ENCODE peak calls at places on chromosomes 11 and 22, in ten cellular contexts. U, G, C, Y, L, P, A, B, O and F are unnamed samples.

GRCh38 chr11:64848779-64849599 is 4.5 kb upstream of the CDC42BPG start:
- DNase-seq in U (no peak), G (no peak), C (no peak), Y (no peak), L (peak; percentile 73), P (no peak), A (no peak), B (no peak), O (no peak), F (no peak)

GRCh38 chr22:35971418-35972119 is 57.1 kb downstream of the RBFOX2 start:
- DNase-seq in U (peak; percentile 10), G (peak; percentile 92), C (no peak), Y (peak; percentile 92), L (no peak), P (peak; percentile 82), A (peak; percentile 50), B (peak; percentile 36), O (no peak), F (no peak)

GRCh38 chr11:59102259-59102765 is 4.7 kb upstream of the FAM111B start:
- DNase-seq in U (no peak), G (no peak), C (peak; percentile 57), Y (peak; percentile 13), L (peak; percentile 56), P (peak; percentile 36), A (peak; percentile 14), B (peak; percentile 21), O (no peak), F (no peak)

GRCh38 chr11:5967708-5968107 is 586 bp downstream of the OR56A5 start:
- DNase-seq in U (no peak), G (no peak), C (no peak), Y (no peak), L (no peak), P (no peak), A (no peak), B (no peak), O (no peak), F (no peak)

GRCh38 chr11:5550440-5551095 is 2.2 kb upstream of the OR52H1 start:
- DNase-seq in U (peak; percentile 51), G (peak; percentile 10), C (no peak), Y (peak; percentile 75), L (no peak), P (peak; percentile 37), A (no peak), B (no peak), O (peak; percentile 31), F (peak; percentile 41)

GRCh38 chr11:83566948-83567347 is 280.8 kb upstream of the CCDC90B start:
- DNase-seq in U (peak; percentile 38), G (peak; percentile 49), C (no peak), Y (peak; percentile 38), L (no peak), P (peak; percentile 74), A (no peak), B (no peak), O (peak; percentile 90), F (peak; percentile 37)

GRCh38 chr11:58811499-58811898 is 33.0 kb downstream of the GLYATL2 start:
- DNase-seq in U (no peak), G (no peak), C (no peak), Y (no peak), L (no peak), P (no peak), A (no peak), B (no peak), O (no peak), F (no peak)

GRCh38 chr11:61959026-61959608 is 8.3 kb downstream of the FTH1 start:
- DNase-seq in U (no peak), G (no peak), C (no peak), Y (no peak), L (peak; percentile 7), P (no peak), A (no peak), B (no peak), O (no peak), F (no peak)

GRCh38 chr11:19953342-19953741 is 206.9 kb downstream of the DBX1 start:
- DNase-seq in U (peak; percentile 76), G (no peak), C (no peak), Y (peak; percentile 63), L (no peak), P (peak; percentile 35), A (no peak), B (no peak), O (no peak), F (peak; percentile 97)

GRCh38 chr11:19954899-19955298 is 205.4 kb downstream of the DBX1 start:
- DNase-seq in U (no peak), G (no peak), C (no peak), Y (no peak), L (peak; percentile 33), P (peak; percentile 43), A (no peak), B (no peak), O (no peak), F (no peak)

GRCh38 chr11:19955660-19956059 is 204.6 kb downstream of the DBX1 start:
- DNase-seq in U (no peak), G (no peak), C (no peak), Y (no peak), L (peak; percentile 16), P (no peak), A (no peak), B (no peak), O (no peak), F (no peak)

GRCh38 chr11:19952101-19952605 is 208.1 kb downstream of the DBX1 start:
- DNase-seq in U (no peak), G (no peak), C (no peak), Y (peak; percentile 51), L (no peak), P (peak; percentile 26), A (no peak), B (no peak), O (no peak), F (no peak)

DNA sequence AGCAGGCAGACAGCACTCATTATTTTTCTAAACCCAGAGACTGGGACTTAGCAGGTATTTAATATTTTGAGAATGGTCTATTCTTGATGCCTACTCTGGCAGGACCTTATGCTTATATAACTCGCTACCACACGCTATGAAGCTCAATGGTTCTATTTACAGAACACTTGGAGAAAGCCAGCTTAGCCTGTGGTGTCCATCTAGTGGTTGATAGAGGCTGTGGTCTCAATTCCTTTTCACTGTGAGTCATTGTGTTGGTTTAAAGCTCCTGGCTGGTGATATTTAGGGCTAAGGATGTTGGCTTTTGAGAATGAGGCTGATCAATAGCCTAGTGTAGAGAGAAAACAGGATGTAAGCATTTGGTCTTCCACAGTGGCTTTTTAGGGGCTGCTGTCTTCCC is 206.4 kb downstream of the DBX1 start:
- DNase-seq in U (peak; percentile 64), G (peak; percentile 79), C (no peak), Y (peak; percentile 94), L (no peak), P (peak; percentile 88), A (no peak), B (peak; percentile 22), O (peak; percentile 59), F (peak; percentile 66)
- TF ChIP-seq CTCF in U (peak; percentile 72), G (peak; percentile 75), C (peak; percentile 51), Y (peak; percentile 73), L (peak; percentile 86), P (peak; percentile 84), A (peak; percentile 29), B (peak; percentile 13), O (peak; percentile 74), F (peak; percentile 70)

GRCh38 chr11:116851631-116852030 is 14.2 kb upstream of the APOA1 start:
- DNase-seq in U (no peak), G (no peak), C (no peak), Y (no peak), L (no peak), P (no peak), A (no peak), B (no peak), O (no peak), F (no peak)

GRCh38 chr11:116853461-116854073 is 16.1 kb upstream of the APOA1 start:
- DNase-seq in U (peak; percentile 88), G (peak; percentile 92), C (no peak), Y (peak; percentile 96), L (no peak), P (peak; percentile 90), A (no peak), B (no peak), O (peak; percentile 39), F (peak; percentile 69)

GRCh38 chr11:116849491-116849890 is 12.1 kb upstream of the APOA1 start:
- DNase-seq in U (no peak), G (no peak), C (no peak), Y (no peak), L (no peak), P (no peak), A (no peak), B (no peak), O (no peak), F (no peak)

GRCh38 chr11:116855413-116855812 is 18.0 kb upstream of the APOA1 start:
- DNase-seq in U (no peak), G (no peak), C (no peak), Y (no peak), L (no peak), P (no peak), A (no peak), B (no peak), O (no peak), F (no peak)

DNA sequence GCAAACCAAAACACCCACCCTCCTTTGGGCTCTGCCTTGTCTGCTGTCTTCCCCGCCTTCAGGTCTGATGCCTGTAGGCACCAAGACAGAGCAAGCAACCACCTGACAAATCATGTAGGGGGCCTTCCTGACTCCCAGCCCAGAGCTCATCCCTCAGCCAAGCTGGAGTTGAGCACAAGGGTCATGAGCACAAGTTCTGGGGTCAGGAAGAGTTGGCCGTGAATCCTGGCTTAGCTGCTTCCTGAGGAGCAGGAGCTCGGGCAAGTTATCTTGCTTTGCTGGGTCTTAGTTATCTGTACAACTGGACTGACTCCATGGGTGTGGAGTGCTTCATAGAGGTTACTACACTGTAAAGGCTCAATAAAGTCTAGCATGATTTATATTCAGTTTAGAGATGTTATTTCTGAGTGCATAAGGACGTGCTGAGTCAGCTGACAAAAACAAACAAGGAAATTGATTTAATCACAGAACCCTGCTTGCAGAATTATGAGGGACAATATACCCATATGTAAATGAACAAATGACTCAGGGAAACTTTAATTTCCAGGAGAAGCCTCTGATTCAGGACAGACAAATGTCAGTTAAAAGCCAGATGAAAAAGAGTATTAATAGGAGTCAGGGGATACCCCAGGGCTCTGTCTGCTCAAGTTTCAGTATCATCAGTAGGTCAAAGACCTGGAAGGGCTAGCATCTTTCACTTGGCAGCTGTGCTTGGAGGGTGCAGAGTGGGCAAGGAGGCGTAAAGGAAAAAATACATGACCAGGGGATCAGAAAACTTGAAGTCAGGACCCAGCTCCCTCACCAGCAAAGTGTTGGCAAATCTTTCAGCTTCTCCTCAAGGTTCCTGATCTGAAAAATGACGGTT is 15.1 kb upstream of the APOA1 start:
- DNase-seq in U (no peak), G (peak; percentile 69), C (no peak), Y (peak; percentile 44), L (no peak), P (peak; percentile 65), A (peak; percentile 35), B (no peak), O (no peak), F (no peak)
- H3K4me3 ChIP-seq in U (no peak overlapping the region), G (no peak overlapping the region), C (no peak overlapping the region), Y (no peak overlapping the region), L (no peak overlapping the region), P (no peak overlapping the region), A (no peak overlapping the region), B (no peak overlapping the region), O (no peak overlapping the region), F (no peak overlapping the region)

GRCh38 chr11:67438121-67438902 is 830 bp upstream of the PTPRCAP start:
- DNase-seq in U (no peak), G (no peak), C (peak; percentile 60), Y (no peak), L (no peak), P (no peak), A (no peak), B (no peak), O (no peak), F (no peak)

GRCh38 chr11:67441731-67442401 is 1.4 kb downstream of the CORO1B start:
- DNase-seq in U (no peak), G (no peak), C (no peak), Y (no peak), L (no peak), P (no peak), A (no peak), B (no peak), O (no peak), F (no peak)

GRCh38 chr11:67441082-67441683 is 2.1 kb downstream of the CORO1B start:
- DNase-seq in U (no peak), G (no peak), C (no peak), Y (no peak), L (no peak), P (no peak), A (no peak), B (no peak), O (no peak), F (no peak)

GRCh38 chr11:67440229-67441081 is 2.8 kb downstream of the CORO1B start:
- DNase-seq in U (no peak), G (no peak), C (no peak), Y (no peak), L (no peak), P (no peak), A (no peak), B (no peak), O (no peak), F (no peak)

DNA sequence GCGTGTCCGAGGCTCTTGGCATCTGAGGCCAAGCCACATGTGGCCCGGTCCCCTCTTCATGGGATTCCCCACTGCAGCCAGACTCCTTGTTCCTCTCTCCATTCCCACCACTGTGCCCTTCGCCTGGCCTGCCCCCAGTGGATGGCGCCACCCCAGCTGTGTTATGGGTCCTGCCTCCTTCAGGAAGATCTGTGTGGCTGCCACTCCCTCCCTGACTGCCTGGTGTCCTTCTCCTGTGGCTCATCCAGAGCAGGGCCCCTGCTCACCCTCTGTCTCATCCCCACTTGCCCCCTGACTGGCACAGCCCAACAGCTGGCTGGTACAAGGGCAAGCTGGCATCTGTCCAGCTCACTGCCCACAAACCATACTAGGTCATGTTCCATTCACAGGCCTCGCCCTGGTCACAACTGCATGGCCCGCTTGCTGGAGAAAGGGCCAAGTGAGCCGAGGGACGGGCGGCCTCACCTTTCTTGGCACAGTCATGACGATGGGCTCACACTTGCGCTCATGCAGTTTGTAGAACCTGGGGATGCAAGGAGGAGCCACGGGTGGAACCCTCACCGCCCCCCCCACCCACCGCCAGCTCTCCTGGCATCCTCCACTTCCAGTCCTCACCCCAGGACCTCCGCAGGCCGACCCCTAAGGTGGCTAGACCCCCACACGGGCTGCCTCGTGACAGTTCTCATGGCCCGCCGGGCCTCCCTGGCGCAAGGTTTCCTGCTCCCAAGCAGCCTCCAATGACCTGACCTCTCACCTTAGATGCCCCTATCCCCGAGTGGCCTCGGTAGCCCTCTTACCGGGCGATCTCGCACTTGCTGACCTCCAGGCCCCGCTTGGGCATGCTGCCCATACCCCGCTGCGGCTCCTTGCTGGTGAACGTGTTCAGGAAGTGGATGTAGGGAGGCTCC is 2.1 kb upstream of the PTPRCAP start:
- DNase-seq in U (no peak), G (no peak), C (peak; percentile 68), Y (peak; percentile 10), L (no peak), P (peak; percentile 14), A (no peak), B (no peak), O (no peak), F (no peak)
- TF ChIP-seq CTCF in U (peak; percentile 29), G (peak; percentile 33), C (no peak), Y (peak; percentile 25), L (no peak), P (peak; percentile 12), A (no peak), B (no peak), O (peak; percentile 31), F (peak; percentile 47)

GRCh38 chr11:134466035-134466908 is 54.2 kb upstream of the B3GAT1 start:
- DNase-seq in U (no peak), G (no peak), C (no peak), Y (no peak), L (no peak), P (no peak), A (no peak), B (no peak), O (peak; percentile 10), F (no peak)
- H3K4me3 ChIP-seq in U (no peak overlapping the region), G (no peak overlapping the region), C (no peak overlapping the region), Y (no peak overlapping the region), L (no peak overlapping the region), P (no peak overlapping the region), A (no peak overlapping the region), B (no peak overlapping the region), O (no peak overlapping the region), F (no peak overlapping the region)